ENCODE peak calls at places on chromosomes 3 and 15, in four cellular contexts. One of them, this sample, is unnamed. For H3K4me1, the result is how much of the 10 kb centered on the place peaks cover.

GRCh38 chr3:159669024-159669476 is 319.6 kb upstream of the IL12A start:
- DNase-seq in H1: no peak
- DNase-seq in HepG2: no peak
- DNase-seq in HCT116: no peak
- DNase-seq in this sample: no peak

GRCh38 chr3:126356373-126357298 is 572 bp downstream of the KLF15 start:
- DNase-seq in H1: no peak
- DNase-seq in HepG2: no peak
- DNase-seq in HCT116: no peak
- DNase-seq in this sample: no peak

GRCh38 chr15:24676431-24676830 is 856 bp downstream of the NPAP1 start:
- DNase-seq in H1: peak
- DNase-seq in HepG2: no peak
- DNase-seq in HCT116: no peak
- DNase-seq in this sample: peak

GRCh38 chr3:31039145-31039544 is 144.7 kb upstream of the GADL1 start:
- DNase-seq in H1: no peak
- DNase-seq in HepG2: no peak
- DNase-seq in HCT116: no peak
- DNase-seq in this sample: no peak

GRCh38 chr3:188349276-188349962 is 195.5 kb downstream of the LPP start:
- DNase-seq in H1: no peak
- DNase-seq in HepG2: no peak
- DNase-seq in HCT116: peak
- DNase-seq in this sample: no peak

GRCh38 chr15:100241572-100242479 is 99.9 kb downstream of the ADAMTS17 start:
- DNase-seq in H1: no peak
- DNase-seq in HepG2: peak
- DNase-seq in HCT116: peak
- DNase-seq in this sample: peak

GRCh38 chr3:70000563-70001081 is 1.1 kb downstream of the SAMMSON start:
- DNase-seq in H1: no peak
- DNase-seq in HepG2: no peak
- DNase-seq in HCT116: no peak
- DNase-seq in this sample: no peak

GRCh38 chr3:22012471-22012870 is 261.5 kb upstream of the ZNF385D start:
- DNase-seq in H1: no peak
- DNase-seq in HepG2: no peak
- DNase-seq in HCT116: no peak
- DNase-seq in this sample: no peak

GRCh38 chr3:179450321-179450720 is 949 bp downstream of the GNB4 start:
- DNase-seq in H1: no peak
- DNase-seq in HepG2: no peak
- DNase-seq in HCT116: no peak
- DNase-seq in this sample: no peak

GRCh38 chr3:143121240-143122088 is 1.9 kb downstream of the CHST2 start:
- DNase-seq in H1: peak
- DNase-seq in HepG2: no peak
- DNase-seq in HCT116: no peak
- DNase-seq in this sample: peak

GRCh38 chr15:58438956-58439355 is 7.2 kb downstream of the LIPC start:
- DNase-seq in H1: no peak
- DNase-seq in HepG2: peak
- DNase-seq in HCT116: peak
- DNase-seq in this sample: peak

GRCh38 chr3:189863031-189863430 is 231.8 kb downstream of the TP63 start:
- DNase-seq in H1: no peak
- DNase-seq in HepG2: no peak
- DNase-seq in HCT116: no peak
- DNase-seq in this sample: no peak

GRCh38 chr3:13525827-13526625 is 22.9 kb upstream of the FBLN2 start:
- DNase-seq in H1: no peak
- DNase-seq in HepG2: no peak
- DNase-seq in HCT116: no peak
- DNase-seq in this sample: no peak

GRCh38 chr15:80770356-80770705 is 8.8 kb upstream of the CEMIP start:
- DNase-seq in H1: no peak
- DNase-seq in HepG2: no peak
- DNase-seq in HCT116: no peak
- DNase-seq in this sample: no peak

GRCh38 chr15:64105113-64105704 is 9.4 kb downstream of the SNX1 start:
- DNase-seq in H1: no peak
- DNase-seq in HepG2: no peak
- DNase-seq in HCT116: no peak
- DNase-seq in this sample: no peak

GRCh38 chr3:97927699-97928098 is 44.5 kb downstream of the RIOX2 start:
- DNase-seq in H1: no peak
- DNase-seq in HepG2: peak
- DNase-seq in HCT116: no peak
- DNase-seq in this sample: no peak

GRCh38 chr3:186946756-186947375 is 16.5 kb downstream of the ST6GAL1 start:
- DNase-seq in H1: no peak
- DNase-seq in HepG2: no peak
- DNase-seq in HCT116: no peak
- DNase-seq in this sample: no peak

GRCh38 chr15:22231603-22232002 is 151.3 kb downstream of the OR4M2 start:
- DNase-seq in H1: no peak
- DNase-seq in HepG2: no peak
- DNase-seq in HCT116: no peak
- DNase-seq in this sample: no peak

DNA sequence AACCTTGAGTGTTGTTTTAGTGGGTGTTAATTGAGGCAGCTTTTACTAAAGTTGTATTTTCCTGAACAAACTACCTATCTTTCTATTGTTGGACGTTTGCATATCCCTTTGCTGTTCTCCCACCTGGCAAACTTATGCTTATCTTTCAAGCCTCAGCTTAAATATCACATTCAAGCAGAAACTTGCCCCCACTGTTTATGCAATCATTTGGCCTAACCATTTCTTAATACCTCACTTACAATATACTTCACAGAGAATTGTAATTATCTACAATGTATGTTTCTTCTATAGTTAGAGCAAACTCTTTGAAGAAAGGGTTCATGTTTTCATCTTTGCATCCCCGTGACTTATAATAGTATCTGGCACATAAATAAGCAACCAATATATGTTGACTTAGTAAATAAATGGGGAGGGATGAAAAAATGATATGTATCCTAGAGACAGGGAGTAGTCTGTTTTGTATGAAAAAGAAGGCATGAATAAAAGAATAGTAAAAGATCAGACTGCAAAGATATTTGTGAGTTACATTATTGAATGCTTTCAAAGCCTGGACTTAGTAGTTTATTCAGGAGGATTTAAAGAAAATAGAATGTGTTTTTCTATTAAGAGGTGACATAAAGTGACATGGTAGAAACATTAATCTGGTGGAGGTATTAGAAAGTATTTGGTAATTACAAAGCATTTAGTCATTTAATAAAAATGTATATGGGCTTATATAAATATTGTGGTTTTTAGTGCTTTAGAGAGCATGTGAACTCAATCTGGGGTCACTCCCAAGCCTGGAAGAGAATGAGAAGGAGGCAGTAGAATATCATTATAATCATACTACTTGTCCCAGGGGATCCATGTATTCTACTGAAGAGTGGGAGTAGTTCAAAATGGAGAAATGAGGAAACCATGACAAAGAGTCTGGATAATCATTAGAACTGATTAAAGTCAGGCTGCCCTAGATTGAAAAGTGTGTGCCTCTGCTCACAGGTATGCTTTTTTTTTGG is 60.0 kb upstream of the DCBLD2 start:
- DNase-seq in H1: no peak
- DNase-seq in HepG2: no peak
- DNase-seq in HCT116: no peak
- DNase-seq in this sample: no peak
- H3K9ac ChIP-seq in H1: no peak
- H3K9ac ChIP-seq in HepG2: no peak
- H3K9ac ChIP-seq in HCT116: peak
- H3K9ac ChIP-seq in this sample: no peak

GRCh38 chr3:42514876-42515275 is 12.4 kb downstream of the VIPR1 start:
- DNase-seq in H1: no peak
- DNase-seq in HepG2: no peak
- DNase-seq in HCT116: no peak
- DNase-seq in this sample: no peak
- TF ChIP-seq ZNF274 in H1: no peak
- TF ChIP-seq ZNF274 in HepG2: no peak
- TF ChIP-seq ZNF274 in HCT116: no peak
- TF ChIP-seq ZNF274 in this sample: no peak

GRCh38 chr15:78061963-78062427 is 15.5 kb downstream of the TBC1D2B start:
- DNase-seq in H1: no peak
- DNase-seq in HepG2: no peak
- DNase-seq in HCT116: no peak
- DNase-seq in this sample: no peak

GRCh38 chr15:78059110-78059839 is 18.2 kb downstream of the TBC1D2B start:
- DNase-seq in H1: no peak
- DNase-seq in HepG2: no peak
- DNase-seq in HCT116: no peak
- DNase-seq in this sample: no peak

GRCh38 chr15:78057803-78058202 is 19.7 kb downstream of the TBC1D2B start:
- DNase-seq in H1: no peak
- DNase-seq in HepG2: no peak
- DNase-seq in HCT116: no peak
- DNase-seq in this sample: no peak

GRCh38 chr15:78058401-78058935 is 19.0 kb downstream of the TBC1D2B start:
- DNase-seq in H1: no peak
- DNase-seq in HepG2: no peak
- DNase-seq in HCT116: no peak
- DNase-seq in this sample: no peak

GRCh38 chr15:78060232-78060631 is 17.3 kb downstream of the TBC1D2B start:
- DNase-seq in H1: no peak
- DNase-seq in HepG2: no peak
- DNase-seq in HCT116: no peak
- DNase-seq in this sample: no peak
- H3K4me1 ChIP-seq in H1: under half
- H3K4me1 ChIP-seq in HepG2: half or more
- H3K4me1 ChIP-seq in HCT116: under half
- H3K4me1 ChIP-seq in this sample: under half

GRCh38 chr15:59437777-59438574 is at the start of gene FAM81A:
- DNase-seq in H1: peak
- DNase-seq in HepG2: no peak
- DNase-seq in HCT116: peak
- DNase-seq in this sample: peak

GRCh38 chr15:59437473-59437776 is 561 bp upstream of the FAM81A start:
- DNase-seq in H1: no peak
- DNase-seq in HepG2: no peak
- DNase-seq in HCT116: no peak
- DNase-seq in this sample: no peak

GRCh38 chr15:59438891-59439290 is 905 bp downstream of the FAM81A start:
- DNase-seq in H1: no peak
- DNase-seq in HepG2: no peak
- DNase-seq in HCT116: no peak
- DNase-seq in this sample: no peak

GRCh38 chr15:59436774-59437472 is 1.1 kb upstream of the FAM81A start:
- DNase-seq in H1: no peak
- DNase-seq in HepG2: no peak
- DNase-seq in HCT116: no peak
- DNase-seq in this sample: no peak

GRCh38 chr15:59439571-59439970 is 1.6 kb downstream of the FAM81A start:
- DNase-seq in H1: no peak
- DNase-seq in HepG2: no peak
- DNase-seq in HCT116: no peak
- DNase-seq in this sample: no peak
- H3K9ac ChIP-seq in H1: no peak
- H3K9ac ChIP-seq in HepG2: no peak
- H3K9ac ChIP-seq in HCT116: no peak
- H3K9ac ChIP-seq in this sample: no peak

DNA sequence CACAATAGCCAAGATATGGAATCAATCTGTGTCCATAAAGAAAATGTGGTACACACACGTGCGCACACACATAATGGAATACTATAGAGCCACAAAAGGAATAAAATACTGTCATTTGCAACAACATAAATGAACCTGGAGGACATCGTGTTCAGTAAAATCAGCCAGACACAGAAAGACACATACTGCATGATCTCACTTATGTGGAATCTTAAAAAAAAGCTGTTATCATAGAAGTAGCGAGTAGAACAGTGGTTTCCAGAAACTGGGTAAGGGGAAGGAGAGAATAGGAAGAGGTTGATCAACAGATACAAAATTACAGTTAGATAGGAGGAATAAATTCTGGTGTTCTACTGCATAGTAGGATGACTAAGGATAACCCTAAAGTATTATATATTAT is 11.1 kb downstream of the ATOSA start:
- DNase-seq in H1: no peak
- DNase-seq in HepG2: no peak
- DNase-seq in HCT116: no peak
- DNase-seq in this sample: no peak
- TF ChIP-seq ZNF274 in H1: no peak
- TF ChIP-seq ZNF274 in HepG2: no peak
- TF ChIP-seq ZNF274 in HCT116: no peak
- TF ChIP-seq ZNF274 in this sample: no peak

GRCh38 chr3:171459130-171459941 is 869 bp downstream of the TNIK start:
- DNase-seq in H1: peak
- DNase-seq in HepG2: no peak
- DNase-seq in HCT116: no peak
- DNase-seq in this sample: no peak

GRCh38 chr3:171459942-171460225 is 321 bp downstream of the TNIK start:
- DNase-seq in H1: peak
- DNase-seq in HepG2: no peak
- DNase-seq in HCT116: no peak
- DNase-seq in this sample: no peak

GRCh38 chr3:171457263-171458055 is 2.7 kb downstream of the TNIK start:
- DNase-seq in H1: no peak
- DNase-seq in HepG2: no peak
- DNase-seq in HCT116: no peak
- DNase-seq in this sample: no peak

GRCh38 chr3:171458056-171458856 is 1.9 kb downstream of the TNIK start:
- DNase-seq in H1: no peak
- DNase-seq in HepG2: no peak
- DNase-seq in HCT116: no peak
- DNase-seq in this sample: no peak

DNA sequence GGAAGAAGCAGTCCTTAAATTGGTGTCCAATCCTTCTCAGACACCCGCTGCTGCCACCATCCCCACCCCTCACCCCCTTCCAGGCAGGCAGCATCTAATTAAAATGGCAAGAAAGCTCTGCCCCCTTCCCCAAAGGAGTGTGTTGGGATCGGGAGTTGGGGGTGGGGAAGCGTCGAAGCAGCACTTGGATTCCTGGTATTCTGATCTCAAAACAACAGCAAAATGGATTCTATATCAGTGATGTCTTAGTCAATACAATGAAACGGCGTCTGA is 1.4 kb downstream of the TNIK start:
- DNase-seq in H1: peak
- DNase-seq in HepG2: no peak
- DNase-seq in HCT116: no peak
- DNase-seq in this sample: no peak
- H3K4me1 ChIP-seq in H1: under half
- H3K4me1 ChIP-seq in HepG2: under half
- H3K4me1 ChIP-seq in HCT116: under half
- H3K4me1 ChIP-seq in this sample: under half